ENCODE peak calls at places on chromosomes 2 and 18, in six cellular contexts. V is astrocyte of the cerebellum, X is MM.1S, F is thyroid gland, E is RWPE1, I is left ventricle myocardium inferior. B is an unnamed sample.

GRCh38 chr18:31591628-31592027 is at the start of gene TTR:
- DNase-seq in F (no peak), I (no peak), E (no peak), V (no peak), X (no peak), B (no peak)

GRCh38 chr18:74116628-74117554 is 30.7 kb downstream of the FBXO15 start:
- DNase-seq in E (peak), V (peak), I (no peak), F (peak), X (peak), B (peak)

GRCh38 chr2:195533771-195534642 is 123.0 kb upstream of the SLC39A10 start:
- DNase-seq in X (no peak), I (peak), F (peak), V (peak), E (peak), B (peak)

GRCh38 chr2:2870106-2870505 is 507.5 kb downstream of the EIPR1 start:
- DNase-seq in X (peak), I (no peak), V (no peak), E (no peak), F (no peak), B (no peak)

GRCh38 chr2:60882971-60883753 is 1.8 kb downstream of the REL start:
- DNase-seq in F (no peak), E (peak), I (no peak), V (no peak), X (peak), B (peak)

GRCh38 chr2:660029-660428 is 17.2 kb downstream of the TMEM18 start:
- DNase-seq in X (no peak), F (no peak), V (no peak), E (no peak), I (no peak), B (no peak)

GRCh38 chr2:233600361-233600760 is 17.1 kb upstream of the UGT1A8 start:
- DNase-seq in E (no peak), I (no peak), F (no peak), X (no peak), V (no peak), B (no peak)

GRCh38 chr18:36724591-36725001 is 104.2 kb downstream of the TPGS2 start:
- DNase-seq in V (no peak), I (no peak), X (no peak), E (no peak), F (peak), B (no peak)

GRCh38 chr2:33215299-33215698 is 261.1 kb upstream of the RASGRP3 start:
- DNase-seq in F (no peak), E (no peak), V (peak), I (peak), X (no peak), B (no peak)

GRCh38 chr2:114698504-114698903 is 256.1 kb downstream of the DPP10 start:
- DNase-seq in F (no peak), V (no peak), E (no peak), I (no peak), X (no peak), B (no peak)

GRCh38 chr2:127196998-127197397 is 23.1 kb downstream of the CYP27C1 start:
- DNase-seq in I (no peak), E (no peak), X (peak), F (no peak), V (no peak), B (peak)

GRCh38 chr2:154952346-154953010 is 254.0 kb downstream of the KCNJ3 start:
- DNase-seq in E (no peak), F (no peak), V (no peak), I (no peak), X (peak), B (peak)

GRCh38 chr2:24026233-24026632 is 16.3 kb downstream of the MFSD2B start:
- DNase-seq in E (no peak), V (no peak), X (no peak), F (no peak), I (no peak), B (no peak)

GRCh38 chr2:118046628-118047210 is 32.8 kb upstream of the CCDC93 start:
- DNase-seq in I (no peak), F (no peak), X (peak), V (peak), E (peak), B (peak)

GRCh38 chr2:1835581-1836201 is 91.4 kb upstream of the PXDN start:
- DNase-seq in E (no peak), F (peak), X (no peak), V (no peak), I (no peak), B (no peak)

GRCh38 chr2:33804155-33804554 is 205.1 kb upstream of the FAM98A start:
- DNase-seq in X (no peak), F (no peak), V (no peak), E (no peak), I (no peak), B (no peak)

GRCh38 chr2:20633794-20634259 is 17.1 kb downstream of the HS1BP3 start:
- DNase-seq in F (peak), I (peak), E (no peak), X (peak), V (no peak), B (no peak)

GRCh38 chr2:107719781-107720180 is 106.9 kb upstream of the RGPD4 start:
- DNase-seq in I (no peak), E (no peak), X (no peak), V (no peak), F (no peak), B (no peak)

GRCh38 chr18:47658498-47658897 is 272.0 kb downstream of the SMAD2 start:
- DNase-seq in V (no peak), I (no peak), F (no peak), E (no peak), X (no peak), B (no peak)
- TF ChIP-seq CTCF in V (no peak), I (no peak), F (no peak), E (no peak), X (no peak), B (no peak)

DNA sequence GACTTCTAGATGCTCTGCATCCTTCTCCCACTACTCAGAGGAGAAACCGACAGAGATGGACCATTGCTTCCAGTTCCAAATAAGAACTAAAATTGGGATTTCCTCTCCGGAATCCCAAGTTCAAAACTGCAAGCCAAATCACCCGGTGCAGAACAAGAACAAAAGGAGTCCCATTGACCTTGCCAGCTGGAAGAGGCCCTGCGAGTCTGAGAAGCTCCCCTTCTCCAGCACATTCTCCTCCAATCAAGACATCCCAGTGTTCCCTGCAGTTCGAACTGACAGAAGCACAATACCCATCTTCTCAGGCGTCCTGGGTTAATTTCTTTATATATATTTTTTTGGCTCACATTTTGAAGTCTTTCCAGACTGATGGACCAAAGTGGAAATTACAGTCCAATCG is 195.3 kb upstream of the MEIS1 start:
- DNase-seq in V (no peak), E (no peak), F (no peak), X (no peak), I (peak), B (no peak)
- TF ChIP-seq CTCF in V (no peak), E (no peak), F (no peak), X (no peak), I (no peak), B (no peak)

GRCh38 chr2:80256396-80257167 is 48.0 kb downstream of the LRRTM1 start:
- DNase-seq in F (peak), E (peak), X (no peak), V (peak), I (no peak), B (peak)
- TF ChIP-seq CTCF in F (peak), E (no peak), X (peak), V (peak), I (peak), B (peak)

DNA sequence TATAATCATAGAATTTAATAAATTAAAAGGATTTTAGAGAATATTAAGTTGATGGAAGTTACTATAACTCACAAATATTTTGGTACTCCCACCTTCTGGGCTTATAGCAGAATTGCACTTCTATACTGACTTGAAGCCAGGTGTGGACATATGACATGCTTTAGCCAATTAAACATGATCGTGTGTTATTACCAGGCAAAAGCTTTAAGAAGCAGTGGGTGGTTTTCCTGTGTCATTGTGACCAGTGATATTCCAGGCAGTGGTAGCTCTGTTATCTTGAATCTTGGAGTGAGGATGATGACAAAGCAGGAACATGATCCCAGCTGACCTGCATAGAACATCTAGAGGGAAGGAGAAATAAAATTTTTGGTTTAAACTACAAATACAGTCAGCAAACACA is 370.9 kb upstream of the ZEB2 start:
- DNase-seq in F (no peak), I (no peak), E (peak), X (peak), V (peak), B (peak)
- TF ChIP-seq CTCF in F (peak), I (peak), E (no peak), X (peak), V (peak), B (no peak)

DNA sequence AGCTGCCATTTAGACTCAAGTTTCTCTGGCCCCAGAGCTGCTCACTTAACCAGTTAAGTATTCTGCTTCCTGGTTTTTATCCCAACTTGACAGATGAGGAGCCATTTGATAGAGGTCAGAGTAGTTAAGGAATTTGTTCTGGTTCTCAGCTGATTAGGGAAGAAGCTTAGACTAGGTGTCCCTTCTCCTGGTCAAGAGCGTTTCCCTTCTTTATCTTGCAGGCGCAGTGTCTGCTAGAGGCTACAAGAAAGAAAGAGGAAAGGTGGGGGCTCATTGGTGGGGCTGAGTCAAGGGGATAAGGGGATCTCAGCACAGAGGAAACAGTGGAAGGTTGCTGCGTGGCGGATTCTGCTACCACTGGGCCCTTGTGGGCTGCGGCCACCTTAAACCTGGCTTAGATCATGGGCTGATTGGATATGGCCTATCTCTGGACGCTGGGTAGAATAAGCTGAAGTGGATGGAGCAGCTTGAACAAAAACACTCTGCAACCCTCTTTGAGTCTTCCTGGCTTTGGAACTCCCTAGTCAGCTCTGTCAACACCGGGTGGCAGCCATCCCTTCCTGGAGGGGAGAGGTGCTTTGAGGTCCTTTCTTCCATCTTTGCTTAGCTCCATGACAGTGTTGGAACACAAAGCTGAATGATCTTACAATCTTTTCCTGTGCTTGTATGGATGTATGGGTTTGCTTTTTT is 70.8 kb downstream of the QPCT start:
- DNase-seq in I (no peak), F (no peak), X (no peak), E (no peak), V (peak), B (peak)
- TF ChIP-seq CTCF in I (no peak), F (no peak), X (no peak), E (no peak), V (peak), B (no peak)

GRCh38 chr2:55011741-55012574 is 38.3 kb downstream of the RTN4 start:
- DNase-seq in X (no peak), E (no peak), F (no peak), V (no peak), I (no peak), B (no peak)

GRCh38 chr2:55014962-55015939 is 35.0 kb downstream of the RTN4 start:
- DNase-seq in V (peak), X (peak), E (peak), I (no peak), F (peak), B (peak)

GRCh38 chr2:55012648-55013484 is 37.4 kb downstream of the RTN4 start:
- DNase-seq in I (no peak), F (no peak), X (peak), E (no peak), V (no peak), B (no peak)

GRCh38 chr2:55010915-55011314 is 39.3 kb downstream of the RTN4 start:
- DNase-seq in F (peak), V (no peak), X (peak), I (no peak), E (no peak), B (no peak)

DNA sequence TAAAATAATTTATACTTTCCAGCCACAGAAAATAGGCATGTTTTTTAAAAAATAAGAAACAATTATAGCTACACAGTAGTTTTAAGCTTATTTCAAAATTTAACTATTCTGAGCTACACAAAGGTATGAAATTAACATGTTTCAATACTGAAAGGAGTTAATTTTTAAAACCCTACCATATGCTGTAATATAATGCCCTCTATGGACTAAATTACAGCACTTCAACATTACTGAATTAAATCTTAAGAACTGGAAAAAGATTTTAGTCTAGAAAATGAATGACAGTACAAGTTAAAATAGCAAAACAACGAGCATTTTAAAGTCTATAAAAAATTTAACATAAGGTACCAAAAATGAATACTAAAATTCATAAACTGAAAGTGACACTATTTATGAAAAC is 36.3 kb downstream of the RTN4 start:
- DNase-seq in I (no peak), F (no peak), V (no peak), X (no peak), E (no peak), B (no peak)
- TF ChIP-seq CTCF in I (peak), F (peak), V (no peak), X (peak), E (peak), B (no peak)

GRCh38 chr2:173431191-173431590 is 76.5 kb downstream of the CDCA7 start:
- DNase-seq in I (no peak), F (no peak), E (no peak), X (no peak), V (no peak), B (no peak)
- TF ChIP-seq CTCF in I (no peak), F (no peak), E (no peak), X (no peak), V (no peak), B (no peak)

GRCh38 chr18:7872569-7872968 is 305.5 kb downstream of the PTPRM start:
- DNase-seq in X (no peak), V (no peak), I (no peak), F (peak), E (peak), B (no peak)
- TF ChIP-seq CTCF in X (no peak), V (peak), I (peak), F (no peak), E (no peak), B (no peak)

GRCh38 chr18:629303-630150 is 27.9 kb upstream of the TYMS start:
- DNase-seq in E (no peak), I (no peak), F (no peak), V (no peak), X (no peak), B (no peak)
- TF ChIP-seq CTCF in E (no peak), I (no peak), F (no peak), V (peak), X (peak), B (peak)